ENCODE peak calls at places on chromosomes 11 and 22, in ten cellular contexts. V is AG09309; Y is GM23338; P is astrocyte of the spinal cord; G is BJ; S is endothelial cell of umbilical vein; E is ascending aorta; M is endodermal cell; X is CD8-positive, alpha-beta T cell; O is fibroblast of lung. J is an unnamed sample.

GRCh38 chr11:70159612-70160570 is 43.2 kb upstream of the FADD start:
- DNase-seq in V (peak), Y (no peak), P (peak), G (peak), S (peak), E (peak), M (no peak), X (no peak), O (peak), J (no peak)

GRCh38 chr11:66619080-66619554 is 2.7 kb downstream of the RBM14 start:
- DNase-seq in V (no peak), Y (no peak), P (peak), G (peak), S (peak), E (no peak), M (no peak), X (no peak), O (peak), J (no peak)

GRCh38 chr11:10561043-10561818 is 7.2 kb downstream of the LYVE1 start:
- DNase-seq in V (no peak), Y (no peak), P (no peak), G (no peak), S (no peak), E (no peak), M (no peak), X (no peak), O (no peak), J (no peak)

GRCh38 chr22:19543970-19544708 is 19.9 kb upstream of the CLDN5 start:
- DNase-seq in V (no peak), Y (no peak), P (no peak), G (no peak), S (no peak), E (no peak), M (no peak), X (no peak), O (no peak), J (no peak)

GRCh38 chr11:129894281-129895125 is 875 bp downstream of the NFRKB start:
- DNase-seq in V (no peak), Y (no peak), P (peak), G (no peak), S (no peak), E (no peak), M (no peak), X (no peak), O (peak), J (no peak)

GRCh38 chr11:75467311-75467710 is 34.3 kb upstream of the KLHL35 start:
- DNase-seq in V (no peak), Y (no peak), P (no peak), G (no peak), S (no peak), E (no peak), M (no peak), X (no peak), O (no peak), J (no peak)

GRCh38 chr11:94558932-94559331 is 8.2 kb upstream of the PIWIL4 start:
- DNase-seq in V (no peak), Y (no peak), P (no peak), G (no peak), S (no peak), E (no peak), M (no peak), X (no peak), O (no peak), J (no peak)

GRCh38 chr11:44880511-44880910 is 70.2 kb downstream of the TP53I11 start:
- DNase-seq in V (no peak), Y (no peak), P (no peak), G (no peak), S (no peak), E (no peak), M (no peak), X (no peak), O (no peak), J (no peak)

GRCh38 chr22:29716814-29717213 is 3.0 kb upstream of the CABP7 start:
- DNase-seq in V (peak), Y (peak), P (peak), G (no peak), S (peak), E (no peak), M (peak), X (no peak), O (peak), J (peak)

GRCh38 chr11:76659672-76660532 is 10.6 kb downstream of the LRRC32 start:
- DNase-seq in V (no peak), Y (no peak), P (no peak), G (no peak), S (no peak), E (no peak), M (peak), X (no peak), O (no peak), J (no peak)

GRCh38 chr22:41526802-41527799 is 17.2 kb downstream of the POLR3H start:
- DNase-seq in V (no peak), Y (peak), P (no peak), G (no peak), S (no peak), E (no peak), M (peak), X (peak), O (peak), J (no peak)

GRCh38 chr11:113957016-113957415 is 17.9 kb upstream of the HTR3A start:
- DNase-seq in V (no peak), Y (no peak), P (no peak), G (no peak), S (no peak), E (no peak), M (no peak), X (no peak), O (no peak), J (no peak)

GRCh38 chr22:43226368-43226979 is 39.5 kb upstream of the TTLL12 start:
- DNase-seq in V (no peak), Y (peak), P (peak), G (no peak), S (no peak), E (no peak), M (peak), X (no peak), O (peak), J (no peak)

GRCh38 chr11:10770626-10771254 is 19.7 kb downstream of the CTR9 start:
- DNase-seq in V (no peak), Y (peak), P (peak), G (no peak), S (peak), E (no peak), M (peak), X (no peak), O (peak), J (peak)

GRCh38 chr11:29272019-29272654 is 744.7 kb downstream of the KCNA4 start:
- DNase-seq in V (no peak), Y (peak), P (peak), G (no peak), S (peak), E (no peak), M (no peak), X (no peak), O (peak), J (no peak)

GRCh38 chr11:11534981-11535380 is 86.8 kb downstream of the GALNT18 start:
- DNase-seq in V (no peak), Y (no peak), P (no peak), G (no peak), S (no peak), E (no peak), M (no peak), X (no peak), O (peak), J (no peak)

GRCh38 chr11:36492724-36493304 is 17.3 kb downstream of the TRAF6 start:
- DNase-seq in V (no peak), Y (peak), P (peak), G (no peak), S (peak), E (no peak), M (peak), X (no peak), O (peak), J (no peak)

GRCh38 chr22:21711851-21712250 is 23.7 kb downstream of the YPEL1 start:
- DNase-seq in V (no peak), Y (no peak), P (no peak), G (no peak), S (no peak), E (no peak), M (no peak), X (no peak), O (no peak), J (no peak)
- TF ChIP-seq CTCF in V (no peak), Y (no peak), P (no peak), G (no peak), S (no peak), E (no peak), M (no peak), X (no peak), O (no peak), J (no peak)

GRCh38 chr11:128695539-128696221 is 1.8 kb downstream of the FLI1 start:
- DNase-seq in V (no peak), Y (no peak), P (peak), G (no peak), S (no peak), E (no peak), M (peak), X (no peak), O (no peak), J (no peak)

GRCh38 chr11:128694618-128695481 is 978 bp downstream of the FLI1 start:
- DNase-seq in V (no peak), Y (peak), P (peak), G (no peak), S (no peak), E (no peak), M (peak), X (no peak), O (peak), J (no peak)

GRCh38 chr11:128701086-128701485 is 7.2 kb downstream of the FLI1 start:
- DNase-seq in V (no peak), Y (no peak), P (no peak), G (no peak), S (peak), E (no peak), M (peak), X (no peak), O (no peak), J (no peak)

GRCh38 chr11:128696930-128697329 is 3.1 kb downstream of the FLI1 start:
- DNase-seq in V (no peak), Y (no peak), P (no peak), G (no peak), S (peak), E (no peak), M (no peak), X (no peak), O (no peak), J (no peak)

DNA sequence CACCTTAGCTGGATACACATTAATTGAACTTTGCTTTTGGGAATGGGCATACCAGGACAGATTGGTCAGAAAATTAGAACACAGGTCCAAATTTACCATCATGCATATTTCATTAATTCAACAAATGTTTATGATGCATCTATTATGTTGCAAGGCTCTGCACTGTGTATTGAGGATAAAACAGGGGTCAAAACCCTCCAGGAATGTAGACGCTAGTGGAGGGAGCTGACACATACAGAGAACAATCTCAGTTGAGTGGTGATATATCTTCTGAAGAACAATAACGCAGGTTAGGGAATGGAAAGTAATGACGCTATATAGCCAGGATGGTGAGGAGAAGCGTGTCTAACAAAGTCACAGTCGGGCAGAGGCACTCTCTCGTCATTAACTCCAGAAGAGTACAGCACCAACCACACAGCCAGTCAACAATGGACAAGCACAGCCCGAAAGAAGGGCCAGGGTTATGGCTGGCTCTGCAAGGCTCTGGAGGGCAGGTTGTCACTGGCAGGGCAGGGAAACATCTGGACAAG is 3.8 kb downstream of the FLI1 start:
- DNase-seq in V (no peak), Y (no peak), P (no peak), G (no peak), S (peak), E (no peak), M (peak), X (no peak), O (no peak), J (no peak)
- H3K4me3 ChIP-seq in V (no peak), Y (no peak), P (no peak), G (no peak), S (peak), E (no peak), M (no peak), X (peak), O (no peak), J (no peak)

GRCh38 chr11:86632499-86633269 is 39.7 kb downstream of the ME3 start:
- DNase-seq in V (peak), Y (peak), P (peak), G (peak), S (peak), E (peak), M (peak), X (peak), O (peak), J (peak)
- TF ChIP-seq CTCF in V (peak), Y (no peak), P (peak), G (peak), S (peak), E (no peak), M (peak), X (no peak), O (no peak), J (peak)

GRCh38 chr22:46674367-46674781 is 54.2 kb downstream of the GRAMD4 start:
- DNase-seq in V (no peak), Y (no peak), P (no peak), G (no peak), S (peak), E (peak), M (no peak), X (peak), O (no peak), J (no peak)
- H3K4me3 ChIP-seq in V (no peak), Y (no peak), P (no peak), G (no peak), S (no peak), E (no peak), M (no peak), X (peak), O (no peak), J (no peak)

GRCh38 chr11:99371257-99371656 is 350.5 kb downstream of the CNTN5 start:
- DNase-seq in V (no peak), Y (no peak), P (no peak), G (no peak), S (no peak), E (no peak), M (no peak), X (no peak), O (peak), J (no peak)
- TF ChIP-seq CTCF in V (no peak), Y (no peak), P (no peak), G (no peak), S (no peak), E (no peak), M (no peak), X (no peak), O (no peak), J (no peak)

DNA sequence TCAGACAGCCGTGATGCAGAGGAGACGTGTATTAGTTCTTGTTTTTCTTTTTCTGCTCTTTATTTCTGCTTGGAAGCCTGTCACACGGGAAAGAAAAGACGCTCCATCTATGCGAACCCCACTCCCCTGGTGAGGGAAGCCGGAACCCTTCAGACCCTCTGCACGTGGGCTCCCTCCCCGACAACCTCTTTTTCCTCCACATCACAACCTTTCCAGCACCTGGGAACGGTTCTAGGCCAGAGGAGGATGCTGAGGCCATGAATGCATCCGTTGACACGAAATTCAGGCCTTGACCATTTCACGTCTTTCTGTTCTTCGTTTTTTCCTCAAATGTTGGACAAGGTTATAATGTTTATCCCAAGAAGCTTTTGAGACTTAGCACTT is 85.3 kb upstream of the WNT7B start:
- DNase-seq in V (no peak), Y (no peak), P (no peak), G (no peak), S (no peak), E (no peak), M (no peak), X (no peak), O (no peak), J (no peak)
- H3K4me3 ChIP-seq in V (no peak), Y (peak), P (no peak), G (no peak), S (no peak), E (no peak), M (no peak), X (no peak), O (no peak), J (no peak)

DNA sequence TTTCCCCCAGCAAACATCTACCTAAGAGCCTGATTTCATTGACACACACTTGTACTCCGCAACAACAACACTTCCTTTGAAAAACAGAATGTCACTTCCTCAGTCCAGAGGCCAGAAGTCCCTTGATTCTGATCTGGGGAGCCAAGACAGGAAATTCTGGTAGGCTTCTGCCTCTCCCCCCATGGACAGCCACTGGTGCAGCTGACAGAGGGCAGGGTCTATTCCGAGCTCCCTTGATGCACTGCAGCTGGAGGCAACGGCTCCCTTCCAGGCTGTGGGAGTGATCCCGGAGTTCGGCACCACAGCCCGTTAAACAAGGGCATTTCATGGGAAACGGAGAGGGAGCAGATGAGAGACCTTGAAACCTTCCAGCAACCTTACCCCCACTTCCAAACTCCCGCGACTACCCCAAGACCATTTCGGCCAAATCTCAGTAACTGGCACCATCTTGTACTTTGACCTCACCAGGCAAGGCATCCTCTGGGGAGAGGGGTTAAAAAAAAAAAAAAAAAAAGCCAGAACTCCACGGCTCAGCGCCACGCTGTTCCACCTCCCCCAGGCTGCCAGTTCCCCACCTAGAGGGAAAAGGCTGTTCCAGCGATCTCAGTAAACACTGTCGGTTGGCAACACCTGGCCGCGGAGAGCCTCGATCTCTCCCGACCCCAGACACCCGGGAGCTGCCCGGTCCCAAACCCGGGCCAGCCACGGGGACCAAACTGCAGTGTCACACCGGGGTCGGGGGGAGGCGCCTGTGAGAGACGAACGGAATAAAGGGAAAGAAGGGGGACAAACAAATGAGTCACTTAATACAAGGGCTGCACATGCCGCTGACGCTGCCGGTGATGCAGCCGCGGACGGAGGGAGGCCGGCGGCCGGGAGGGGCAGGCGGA is 1.1 kb downstream of the GAB2 start:
- DNase-seq in V (no peak), Y (peak), P (peak), G (peak), S (peak), E (peak), M (peak), X (peak), O (peak), J (no peak)
- TF ChIP-seq CTCF in V (peak), Y (peak), P (peak), G (peak), S (peak), E (no peak), M (peak), X (peak), O (peak), J (peak)

J was measured in HFF-Myc.